ENCODE peak calls at places on chromosomes 16 and 17, in seven cellular contexts. One of them, this sample, is unnamed.

GRCh38 chr17:65670667-65671371 is 109.4 kb upstream of the AXIN2 start:
- DNase-seq in left colon: no peak
- DNase-seq in activated CD4-positive, alpha-beta T cell treated with anti-CD3 and anti-CD28 coated beads for 24 hours: no peak
- DNase-seq in OCI-LY7: no peak
- DNase-seq in DND-41: no peak
- DNase-seq in stimulated activated CD4-positive, alpha-beta T cell treated with anti-CD3 and anti-CD28 coated beads, Interleukin-15, amount 100 ng/mL, for 1 hour: no peak
- DNase-seq in fibroblast of pulmonary artery: no peak
- DNase-seq in this sample: no peak

GRCh38 chr16:48536600-48537200 is 73.3 kb downstream of the N4BP1 start:
- DNase-seq in left colon: no peak
- DNase-seq in activated CD4-positive, alpha-beta T cell treated with anti-CD3 and anti-CD28 coated beads for 24 hours: no peak
- DNase-seq in OCI-LY7: no peak
- DNase-seq in DND-41: no peak
- DNase-seq in stimulated activated CD4-positive, alpha-beta T cell treated with anti-CD3 and anti-CD28 coated beads, Interleukin-15, amount 100 ng/mL, for 1 hour: no peak
- DNase-seq in fibroblast of pulmonary artery: peak
- DNase-seq in this sample: no peak

GRCh38 chr16:56744996-56745640 is 15.2 kb downstream of the NUP93 start:
- DNase-seq in left colon: no peak
- DNase-seq in activated CD4-positive, alpha-beta T cell treated with anti-CD3 and anti-CD28 coated beads for 24 hours: no peak
- DNase-seq in OCI-LY7: no peak
- DNase-seq in DND-41: no peak
- DNase-seq in stimulated activated CD4-positive, alpha-beta T cell treated with anti-CD3 and anti-CD28 coated beads, Interleukin-15, amount 100 ng/mL, for 1 hour: no peak
- DNase-seq in fibroblast of pulmonary artery: no peak
- DNase-seq in this sample: no peak

GRCh38 chr16:81493755-81494433 is 49.3 kb downstream of the CMIP start:
- DNase-seq in left colon: peak
- DNase-seq in activated CD4-positive, alpha-beta T cell treated with anti-CD3 and anti-CD28 coated beads for 24 hours: peak
- DNase-seq in OCI-LY7: no peak
- DNase-seq in DND-41: no peak
- DNase-seq in stimulated activated CD4-positive, alpha-beta T cell treated with anti-CD3 and anti-CD28 coated beads, Interleukin-15, amount 100 ng/mL, for 1 hour: no peak
- DNase-seq in fibroblast of pulmonary artery: peak
- DNase-seq in this sample: peak

GRCh38 chr16:50809561-50809960 is 67.7 kb downstream of the CYLD start:
- DNase-seq in left colon: no peak
- DNase-seq in activated CD4-positive, alpha-beta T cell treated with anti-CD3 and anti-CD28 coated beads for 24 hours: no peak
- DNase-seq in OCI-LY7: no peak
- DNase-seq in DND-41: no peak
- DNase-seq in stimulated activated CD4-positive, alpha-beta T cell treated with anti-CD3 and anti-CD28 coated beads, Interleukin-15, amount 100 ng/mL, for 1 hour: no peak
- DNase-seq in fibroblast of pulmonary artery: no peak
- DNase-seq in this sample: no peak

GRCh38 chr16:2769100-2769529 is 8.0 kb downstream of the ELOB start:
- DNase-seq in left colon: no peak
- DNase-seq in activated CD4-positive, alpha-beta T cell treated with anti-CD3 and anti-CD28 coated beads for 24 hours: no peak
- DNase-seq in OCI-LY7: no peak
- DNase-seq in DND-41: no peak
- DNase-seq in stimulated activated CD4-positive, alpha-beta T cell treated with anti-CD3 and anti-CD28 coated beads, Interleukin-15, amount 100 ng/mL, for 1 hour: no peak
- DNase-seq in fibroblast of pulmonary artery: no peak
- DNase-seq in this sample: no peak

GRCh38 chr17:42221886-42222745 is 27.8 kb upstream of the GHDC start:
- DNase-seq in left colon: peak
- DNase-seq in activated CD4-positive, alpha-beta T cell treated with anti-CD3 and anti-CD28 coated beads for 24 hours: peak
- DNase-seq in OCI-LY7: peak
- DNase-seq in DND-41: peak
- DNase-seq in stimulated activated CD4-positive, alpha-beta T cell treated with anti-CD3 and anti-CD28 coated beads, Interleukin-15, amount 100 ng/mL, for 1 hour: peak
- DNase-seq in fibroblast of pulmonary artery: peak
- DNase-seq in this sample: peak

GRCh38 chr17:75152971-75153853 is 1.1 kb downstream of the JPT1 start:
- DNase-seq in left colon: peak
- DNase-seq in activated CD4-positive, alpha-beta T cell treated with anti-CD3 and anti-CD28 coated beads for 24 hours: no peak
- DNase-seq in OCI-LY7: peak
- DNase-seq in DND-41: peak
- DNase-seq in stimulated activated CD4-positive, alpha-beta T cell treated with anti-CD3 and anti-CD28 coated beads, Interleukin-15, amount 100 ng/mL, for 1 hour: no peak
- DNase-seq in fibroblast of pulmonary artery: peak
- DNase-seq in this sample: no peak

GRCh38 chr16:12898556-12898955 is 2.8 kb upstream of the SHISA9 start:
- DNase-seq in left colon: no peak
- DNase-seq in activated CD4-positive, alpha-beta T cell treated with anti-CD3 and anti-CD28 coated beads for 24 hours: no peak
- DNase-seq in OCI-LY7: peak
- DNase-seq in DND-41: no peak
- DNase-seq in stimulated activated CD4-positive, alpha-beta T cell treated with anti-CD3 and anti-CD28 coated beads, Interleukin-15, amount 100 ng/mL, for 1 hour: no peak
- DNase-seq in fibroblast of pulmonary artery: no peak
- DNase-seq in this sample: no peak

GRCh38 chr16:12541672-12542071 is 262.0 kb downstream of the CPPED1 start:
- DNase-seq in left colon: no peak
- DNase-seq in activated CD4-positive, alpha-beta T cell treated with anti-CD3 and anti-CD28 coated beads for 24 hours: no peak
- DNase-seq in OCI-LY7: no peak
- DNase-seq in DND-41: no peak
- DNase-seq in stimulated activated CD4-positive, alpha-beta T cell treated with anti-CD3 and anti-CD28 coated beads, Interleukin-15, amount 100 ng/mL, for 1 hour: no peak
- DNase-seq in fibroblast of pulmonary artery: no peak
- DNase-seq in this sample: no peak

GRCh38 chr17:48510761-48511604 is 19.8 kb downstream of the HOXB1 start:
- DNase-seq in left colon: no peak
- DNase-seq in activated CD4-positive, alpha-beta T cell treated with anti-CD3 and anti-CD28 coated beads for 24 hours: peak
- DNase-seq in OCI-LY7: no peak
- DNase-seq in DND-41: no peak
- DNase-seq in stimulated activated CD4-positive, alpha-beta T cell treated with anti-CD3 and anti-CD28 coated beads, Interleukin-15, amount 100 ng/mL, for 1 hour: peak
- DNase-seq in fibroblast of pulmonary artery: peak
- DNase-seq in this sample: no peak

GRCh38 chr17:78227455-78227916 is 3.9 kb upstream of the TMEM235 start:
- DNase-seq in left colon: no peak
- DNase-seq in activated CD4-positive, alpha-beta T cell treated with anti-CD3 and anti-CD28 coated beads for 24 hours: no peak
- DNase-seq in OCI-LY7: no peak
- DNase-seq in DND-41: no peak
- DNase-seq in stimulated activated CD4-positive, alpha-beta T cell treated with anti-CD3 and anti-CD28 coated beads, Interleukin-15, amount 100 ng/mL, for 1 hour: no peak
- DNase-seq in fibroblast of pulmonary artery: no peak
- DNase-seq in this sample: no peak

GRCh38 chr17:78128616-78129384 is at the start of gene TMC6:
- DNase-seq in left colon: peak
- DNase-seq in activated CD4-positive, alpha-beta T cell treated with anti-CD3 and anti-CD28 coated beads for 24 hours: no peak
- DNase-seq in OCI-LY7: peak
- DNase-seq in DND-41: peak
- DNase-seq in stimulated activated CD4-positive, alpha-beta T cell treated with anti-CD3 and anti-CD28 coated beads, Interleukin-15, amount 100 ng/mL, for 1 hour: peak
- DNase-seq in fibroblast of pulmonary artery: no peak
- DNase-seq in this sample: peak

GRCh38 chr16:87704754-87705353 is 60.9 kb downstream of the KLHDC4 start:
- DNase-seq in left colon: no peak
- DNase-seq in activated CD4-positive, alpha-beta T cell treated with anti-CD3 and anti-CD28 coated beads for 24 hours: no peak
- DNase-seq in OCI-LY7: no peak
- DNase-seq in DND-41: no peak
- DNase-seq in stimulated activated CD4-positive, alpha-beta T cell treated with anti-CD3 and anti-CD28 coated beads, Interleukin-15, amount 100 ng/mL, for 1 hour: no peak
- DNase-seq in fibroblast of pulmonary artery: no peak
- DNase-seq in this sample: no peak

GRCh38 chr17:64004218-64004770 is 6.1 kb downstream of the PRR29 start:
- DNase-seq in left colon: peak
- DNase-seq in activated CD4-positive, alpha-beta T cell treated with anti-CD3 and anti-CD28 coated beads for 24 hours: no peak
- DNase-seq in OCI-LY7: no peak
- DNase-seq in DND-41: no peak
- DNase-seq in stimulated activated CD4-positive, alpha-beta T cell treated with anti-CD3 and anti-CD28 coated beads, Interleukin-15, amount 100 ng/mL, for 1 hour: no peak
- DNase-seq in fibroblast of pulmonary artery: no peak
- DNase-seq in this sample: no peak

GRCh38 chr16:1468456-1468855 is 6.4 kb downstream of the CLCN7 start:
- DNase-seq in left colon: no peak
- DNase-seq in activated CD4-positive, alpha-beta T cell treated with anti-CD3 and anti-CD28 coated beads for 24 hours: no peak
- DNase-seq in OCI-LY7: no peak
- DNase-seq in DND-41: no peak
- DNase-seq in stimulated activated CD4-positive, alpha-beta T cell treated with anti-CD3 and anti-CD28 coated beads, Interleukin-15, amount 100 ng/mL, for 1 hour: no peak
- DNase-seq in fibroblast of pulmonary artery: no peak
- DNase-seq in this sample: no peak

GRCh38 chr16:24504467-24505345 is 34.7 kb upstream of the RBBP6 start:
- DNase-seq in left colon: peak
- DNase-seq in activated CD4-positive, alpha-beta T cell treated with anti-CD3 and anti-CD28 coated beads for 24 hours: peak
- DNase-seq in OCI-LY7: peak
- DNase-seq in DND-41: peak
- DNase-seq in stimulated activated CD4-positive, alpha-beta T cell treated with anti-CD3 and anti-CD28 coated beads, Interleukin-15, amount 100 ng/mL, for 1 hour: peak
- DNase-seq in fibroblast of pulmonary artery: peak
- DNase-seq in this sample: peak

GRCh38 chr16:50603206-50604064 is 55.2 kb downstream of the NKD1 start:
- DNase-seq in left colon: no peak
- DNase-seq in activated CD4-positive, alpha-beta T cell treated with anti-CD3 and anti-CD28 coated beads for 24 hours: no peak
- DNase-seq in OCI-LY7: no peak
- DNase-seq in DND-41: peak
- DNase-seq in stimulated activated CD4-positive, alpha-beta T cell treated with anti-CD3 and anti-CD28 coated beads, Interleukin-15, amount 100 ng/mL, for 1 hour: no peak
- DNase-seq in fibroblast of pulmonary artery: peak
- DNase-seq in this sample: no peak

GRCh38 chr16:24844101-24845030 is 1.4 kb upstream of the SLC5A11 start:
- DNase-seq in left colon: no peak
- DNase-seq in activated CD4-positive, alpha-beta T cell treated with anti-CD3 and anti-CD28 coated beads for 24 hours: no peak
- DNase-seq in OCI-LY7: no peak
- DNase-seq in DND-41: no peak
- DNase-seq in stimulated activated CD4-positive, alpha-beta T cell treated with anti-CD3 and anti-CD28 coated beads, Interleukin-15, amount 100 ng/mL, for 1 hour: no peak
- DNase-seq in fibroblast of pulmonary artery: no peak
- DNase-seq in this sample: peak

GRCh38 chr16:14186007-14186953 is 115.2 kb downstream of the MRTFB start:
- DNase-seq in left colon: no peak
- DNase-seq in activated CD4-positive, alpha-beta T cell treated with anti-CD3 and anti-CD28 coated beads for 24 hours: no peak
- DNase-seq in OCI-LY7: peak
- DNase-seq in DND-41: no peak
- DNase-seq in stimulated activated CD4-positive, alpha-beta T cell treated with anti-CD3 and anti-CD28 coated beads, Interleukin-15, amount 100 ng/mL, for 1 hour: no peak
- DNase-seq in fibroblast of pulmonary artery: peak
- DNase-seq in this sample: no peak

GRCh38 chr16:82657239-82657638 is 30.5 kb downstream of the CDH13 start:
- DNase-seq in left colon: no peak
- DNase-seq in activated CD4-positive, alpha-beta T cell treated with anti-CD3 and anti-CD28 coated beads for 24 hours: no peak
- DNase-seq in OCI-LY7: no peak
- DNase-seq in DND-41: no peak
- DNase-seq in stimulated activated CD4-positive, alpha-beta T cell treated with anti-CD3 and anti-CD28 coated beads, Interleukin-15, amount 100 ng/mL, for 1 hour: no peak
- DNase-seq in fibroblast of pulmonary artery: peak
- DNase-seq in this sample: no peak

GRCh38 chr16:69397821-69398521 is 12.2 kb upstream of the TERF2 start:
- DNase-seq in left colon: no peak
- DNase-seq in activated CD4-positive, alpha-beta T cell treated with anti-CD3 and anti-CD28 coated beads for 24 hours: no peak
- DNase-seq in OCI-LY7: peak
- DNase-seq in DND-41: no peak
- DNase-seq in stimulated activated CD4-positive, alpha-beta T cell treated with anti-CD3 and anti-CD28 coated beads, Interleukin-15, amount 100 ng/mL, for 1 hour: no peak
- DNase-seq in fibroblast of pulmonary artery: peak
- DNase-seq in this sample: no peak

GRCh38 chr17:81528651-81529436 is 667 bp downstream of the FSCN2 start:
- DNase-seq in left colon: no peak
- DNase-seq in activated CD4-positive, alpha-beta T cell treated with anti-CD3 and anti-CD28 coated beads for 24 hours: no peak
- DNase-seq in OCI-LY7: no peak
- DNase-seq in DND-41: no peak
- DNase-seq in stimulated activated CD4-positive, alpha-beta T cell treated with anti-CD3 and anti-CD28 coated beads, Interleukin-15, amount 100 ng/mL, for 1 hour: no peak
- DNase-seq in fibroblast of pulmonary artery: no peak
- DNase-seq in this sample: no peak

GRCh38 chr16:79601092-79601977 is 798 bp upstream of the MAF start:
- DNase-seq in left colon: peak
- DNase-seq in activated CD4-positive, alpha-beta T cell treated with anti-CD3 and anti-CD28 coated beads for 24 hours: no peak
- DNase-seq in OCI-LY7: no peak
- DNase-seq in DND-41: peak
- DNase-seq in stimulated activated CD4-positive, alpha-beta T cell treated with anti-CD3 and anti-CD28 coated beads, Interleukin-15, amount 100 ng/mL, for 1 hour: no peak
- DNase-seq in fibroblast of pulmonary artery: peak
- DNase-seq in this sample: peak

GRCh38 chr16:11413907-11414595 is 68.8 kb downstream of the RMI2 start:
- DNase-seq in left colon: no peak
- DNase-seq in activated CD4-positive, alpha-beta T cell treated with anti-CD3 and anti-CD28 coated beads for 24 hours: no peak
- DNase-seq in OCI-LY7: no peak
- DNase-seq in DND-41: no peak
- DNase-seq in stimulated activated CD4-positive, alpha-beta T cell treated with anti-CD3 and anti-CD28 coated beads, Interleukin-15, amount 100 ng/mL, for 1 hour: no peak
- DNase-seq in fibroblast of pulmonary artery: no peak
- DNase-seq in this sample: no peak

GRCh38 chr17:29151567-29151966 is 28.6 kb downstream of the MYO18A start:
- DNase-seq in left colon: no peak
- DNase-seq in activated CD4-positive, alpha-beta T cell treated with anti-CD3 and anti-CD28 coated beads for 24 hours: no peak
- DNase-seq in OCI-LY7: no peak
- DNase-seq in DND-41: no peak
- DNase-seq in stimulated activated CD4-positive, alpha-beta T cell treated with anti-CD3 and anti-CD28 coated beads, Interleukin-15, amount 100 ng/mL, for 1 hour: no peak
- DNase-seq in fibroblast of pulmonary artery: peak
- DNase-seq in this sample: no peak

GRCh38 chr16:48609453-48610023 is 442 bp downstream of the N4BP1 start:
- DNase-seq in left colon: peak
- DNase-seq in activated CD4-positive, alpha-beta T cell treated with anti-CD3 and anti-CD28 coated beads for 24 hours: no peak
- DNase-seq in OCI-LY7: peak
- DNase-seq in DND-41: peak
- DNase-seq in stimulated activated CD4-positive, alpha-beta T cell treated with anti-CD3 and anti-CD28 coated beads, Interleukin-15, amount 100 ng/mL, for 1 hour: no peak
- DNase-seq in fibroblast of pulmonary artery: peak
- DNase-seq in this sample: peak

GRCh38 chr16:57643166-57643813 is 14.9 kb downstream of the ADGRG1 start:
- DNase-seq in left colon: no peak
- DNase-seq in activated CD4-positive, alpha-beta T cell treated with anti-CD3 and anti-CD28 coated beads for 24 hours: no peak
- DNase-seq in OCI-LY7: no peak
- DNase-seq in DND-41: no peak
- DNase-seq in stimulated activated CD4-positive, alpha-beta T cell treated with anti-CD3 and anti-CD28 coated beads, Interleukin-15, amount 100 ng/mL, for 1 hour: no peak
- DNase-seq in fibroblast of pulmonary artery: no peak
- DNase-seq in this sample: no peak

GRCh38 chr17:74340470-74341023 is 14.5 kb downstream of the KIF19 start:
- DNase-seq in left colon: no peak
- DNase-seq in activated CD4-positive, alpha-beta T cell treated with anti-CD3 and anti-CD28 coated beads for 24 hours: no peak
- DNase-seq in OCI-LY7: no peak
- DNase-seq in DND-41: no peak
- DNase-seq in stimulated activated CD4-positive, alpha-beta T cell treated with anti-CD3 and anti-CD28 coated beads, Interleukin-15, amount 100 ng/mL, for 1 hour: no peak
- DNase-seq in fibroblast of pulmonary artery: no peak
- DNase-seq in this sample: no peak

GRCh38 chr17:80866050-80866793 is 125.4 kb upstream of the CHMP6 start:
- DNase-seq in left colon: peak
- DNase-seq in activated CD4-positive, alpha-beta T cell treated with anti-CD3 and anti-CD28 coated beads for 24 hours: peak
- DNase-seq in OCI-LY7: peak
- DNase-seq in DND-41: peak
- DNase-seq in stimulated activated CD4-positive, alpha-beta T cell treated with anti-CD3 and anti-CD28 coated beads, Interleukin-15, amount 100 ng/mL, for 1 hour: peak
- DNase-seq in fibroblast of pulmonary artery: peak
- DNase-seq in this sample: peak

GRCh38 chr16:77816293-77816692 is 27.9 kb downstream of the VAT1L start:
- DNase-seq in left colon: no peak
- DNase-seq in activated CD4-positive, alpha-beta T cell treated with anti-CD3 and anti-CD28 coated beads for 24 hours: no peak
- DNase-seq in OCI-LY7: no peak
- DNase-seq in DND-41: no peak
- DNase-seq in stimulated activated CD4-positive, alpha-beta T cell treated with anti-CD3 and anti-CD28 coated beads, Interleukin-15, amount 100 ng/mL, for 1 hour: no peak
- DNase-seq in fibroblast of pulmonary artery: peak
- DNase-seq in this sample: no peak

GRCh38 chr17:81635431-81635830 is 1.5 kb downstream of the NPLOC4 start:
- DNase-seq in left colon: no peak
- DNase-seq in activated CD4-positive, alpha-beta T cell treated with anti-CD3 and anti-CD28 coated beads for 24 hours: no peak
- DNase-seq in OCI-LY7: no peak
- DNase-seq in DND-41: no peak
- DNase-seq in stimulated activated CD4-positive, alpha-beta T cell treated with anti-CD3 and anti-CD28 coated beads, Interleukin-15, amount 100 ng/mL, for 1 hour: no peak
- DNase-seq in fibroblast of pulmonary artery: no peak
- DNase-seq in this sample: no peak

GRCh38 chr16:49696414-49697101 is 159.4 kb downstream of the ZNF423 start:
- DNase-seq in left colon: no peak
- DNase-seq in activated CD4-positive, alpha-beta T cell treated with anti-CD3 and anti-CD28 coated beads for 24 hours: no peak
- DNase-seq in OCI-LY7: no peak
- DNase-seq in DND-41: no peak
- DNase-seq in stimulated activated CD4-positive, alpha-beta T cell treated with anti-CD3 and anti-CD28 coated beads, Interleukin-15, amount 100 ng/mL, for 1 hour: no peak
- DNase-seq in fibroblast of pulmonary artery: no peak
- DNase-seq in this sample: no peak

GRCh38 chr17:75487351-75488070 is 27.8 kb downstream of the CASKIN2 start:
- DNase-seq in left colon: peak
- DNase-seq in activated CD4-positive, alpha-beta T cell treated with anti-CD3 and anti-CD28 coated beads for 24 hours: no peak
- DNase-seq in OCI-LY7: peak
- DNase-seq in DND-41: peak
- DNase-seq in stimulated activated CD4-positive, alpha-beta T cell treated with anti-CD3 and anti-CD28 coated beads, Interleukin-15, amount 100 ng/mL, for 1 hour: no peak
- DNase-seq in fibroblast of pulmonary artery: peak
- DNase-seq in this sample: no peak

GRCh38 chr17:78421084-78421533 is 42.7 kb downstream of the PGS1 start:
- DNase-seq in left colon: no peak
- DNase-seq in activated CD4-positive, alpha-beta T cell treated with anti-CD3 and anti-CD28 coated beads for 24 hours: no peak
- DNase-seq in OCI-LY7: no peak
- DNase-seq in DND-41: no peak
- DNase-seq in stimulated activated CD4-positive, alpha-beta T cell treated with anti-CD3 and anti-CD28 coated beads, Interleukin-15, amount 100 ng/mL, for 1 hour: no peak
- DNase-seq in fibroblast of pulmonary artery: no peak
- DNase-seq in this sample: no peak

GRCh38 chr17:39939588-39940419 is 12.3 kb downstream of the LRRC3C start:
- DNase-seq in left colon: no peak
- DNase-seq in activated CD4-positive, alpha-beta T cell treated with anti-CD3 and anti-CD28 coated beads for 24 hours: peak
- DNase-seq in OCI-LY7: peak
- DNase-seq in DND-41: peak
- DNase-seq in stimulated activated CD4-positive, alpha-beta T cell treated with anti-CD3 and anti-CD28 coated beads, Interleukin-15, amount 100 ng/mL, for 1 hour: no peak
- DNase-seq in fibroblast of pulmonary artery: peak
- DNase-seq in this sample: no peak

GRCh38 chr17:75753514-75754377 is 11.2 kb downstream of the GALK1 start:
- DNase-seq in left colon: peak
- DNase-seq in activated CD4-positive, alpha-beta T cell treated with anti-CD3 and anti-CD28 coated beads for 24 hours: peak
- DNase-seq in OCI-LY7: peak
- DNase-seq in DND-41: peak
- DNase-seq in stimulated activated CD4-positive, alpha-beta T cell treated with anti-CD3 and anti-CD28 coated beads, Interleukin-15, amount 100 ng/mL, for 1 hour: peak
- DNase-seq in fibroblast of pulmonary artery: peak
- DNase-seq in this sample: peak

GRCh38 chr17:50558955-50559614 is 1.4 kb upstream of the CACNA1G start:
- DNase-seq in left colon: peak
- DNase-seq in activated CD4-positive, alpha-beta T cell treated with anti-CD3 and anti-CD28 coated beads for 24 hours: no peak
- DNase-seq in OCI-LY7: no peak
- DNase-seq in DND-41: no peak
- DNase-seq in stimulated activated CD4-positive, alpha-beta T cell treated with anti-CD3 and anti-CD28 coated beads, Interleukin-15, amount 100 ng/mL, for 1 hour: no peak
- DNase-seq in fibroblast of pulmonary artery: no peak
- DNase-seq in this sample: no peak